ENCODE peak calls at places on chromosomes 6 and 20, in seven cellular contexts. X is substantia nigra; D is GM19239; S is esophagus squamous epithelium; A is testis; Q is NCI-H460; C is stimulated activated naive CD8-positive, alpha-beta T cell treated with anti-CD3 and anti-CD28 coated beads, Interleukin-15, Interleukin-2, amounts not matched to agents 100 U/mL and 50 U/mL, for 24 hours. N is an unnamed sample.

GRCh38 chr6:32501016-32501415 is 29.1 kb downstream of the HLA-DRB5 start:
- DNase-seq in X (no peak), Q (no peak), C (no peak), D (no peak), S (no peak), A (no peak), N (no peak)

GRCh38 chr6:153538491-153538890 is 407.4 kb upstream of the RGS17 start:
- DNase-seq in Q (no peak), S (no peak), C (no peak), X (no peak), A (no peak), D (no peak), N (no peak)

GRCh38 chr6:146026873-146027272 is 2.0 kb upstream of the GRM1 start:
- DNase-seq in D (no peak), C (no peak), A (no peak), X (no peak), Q (no peak), S (no peak), N (no peak)

GRCh38 chr6:30774701-30775100 is 30.4 kb upstream of the IER3 start:
- DNase-seq in A (no peak), D (no peak), S (no peak), X (no peak), Q (no peak), C (no peak), N (no peak)

GRCh38 chr20:62924567-62925419 is 1.5 kb downstream of the DIDO1 start:
- DNase-seq in Q (peak; percentile 46), S (no peak), A (peak; percentile 42), C (no peak), D (no peak), X (no peak), N (peak; percentile 38)

GRCh38 chr6:43129434-43130194 is 41.5 kb upstream of the SRF start:
- DNase-seq in D (no peak), Q (peak; percentile 18), A (peak; percentile 61), C (peak; percentile 14), S (no peak), X (no peak), N (no peak)

GRCh38 chr6:111586554-111586953 is 19.1 kb downstream of the TRAF3IP2 start:
- DNase-seq in C (no peak), A (no peak), Q (no peak), D (no peak), S (no peak), X (no peak), N (no peak)

GRCh38 chr6:8006208-8006607 is 58.0 kb downstream of the BLOC1S5 start:
- DNase-seq in S (no peak), D (peak; percentile 19), C (no peak), X (no peak), Q (peak; percentile 30), A (no peak), N (no peak)

GRCh38 chr6:14366315-14366714 is 248.7 kb downstream of the CD83 start:
- DNase-seq in A (no peak), D (no peak), Q (no peak), C (no peak), S (no peak), X (no peak), N (no peak)

GRCh38 chr20:41697861-41698559 is 79.8 kb upstream of the CHD6 start:
- DNase-seq in A (peak; percentile 21), X (no peak), C (no peak), D (no peak), Q (peak; percentile 46), S (no peak), N (no peak)

GRCh38 chr6:33312361-33313104 is 1.3 kb downstream of the TAPBP start:
- DNase-seq in X (no peak), S (no peak), D (peak; percentile 80), A (peak; percentile 95), Q (no peak), C (peak; percentile 81), N (peak; percentile 87)

GRCh38 chr6:135667694-135668455 is 170.3 kb upstream of the AHI1 start:
- DNase-seq in D (no peak), X (no peak), C (no peak), A (peak; percentile 22), Q (peak; percentile 16), S (no peak), N (no peak)

GRCh38 chr6:119110601-119111548 is 32.4 kb upstream of the FAM184A start:
- DNase-seq in Q (peak; percentile 30), D (peak; percentile 15), S (no peak), X (no peak), A (peak; percentile 53), C (peak; percentile 18), N (no peak)

GRCh38 chr6:113713665-113714064 is 143.5 kb upstream of the MARCKS start:
- DNase-seq in C (no peak), D (no peak), A (no peak), S (no peak), Q (peak; percentile 49), X (no peak), N (no peak)

GRCh38 chr20:33477386-33478234 is 12.3 kb upstream of the CBFA2T2 start:
- DNase-seq in Q (no peak), S (no peak), C (no peak), A (no peak), D (no peak), X (no peak), N (no peak)

GRCh38 chr20:61253640-61254511 is 1.8 kb downstream of the CDH4 start:
- DNase-seq in Q (no peak), C (no peak), A (peak; percentile 17), D (no peak), X (no peak), S (no peak), N (no peak)

GRCh38 chr6:17585766-17586502 is 14.2 kb upstream of the FAM8A1 start:
- DNase-seq in D (no peak), S (no peak), X (no peak), C (no peak), A (no peak), Q (no peak), N (peak; percentile 63)

GRCh38 chr6:36608788-36609563 is 14.8 kb downstream of the SRSF3 start:
- DNase-seq in X (no peak), C (no peak), S (no peak), D (no peak), Q (no peak), A (no peak), N (no peak)

GRCh38 chr20:38725458-38725958 is 1.2 kb downstream of the SLC32A1 start:
- DNase-seq in A (no peak), C (no peak), Q (no peak), D (no peak), S (no peak), X (no peak), N (no peak)

GRCh38 chr6:159170999-159171712 is 2.0 kb downstream of the FNDC1 start:
- DNase-seq in X (no peak), S (no peak), C (no peak), A (no peak), Q (no peak), D (no peak), N (no peak)

GRCh38 chr20:51828762-51829161 is 26.4 kb upstream of the SALL4 start:
- DNase-seq in Q (no peak), A (no peak), D (no peak), X (no peak), S (no peak), C (no peak), N (no peak)

GRCh38 chr6:143068001-143068400 is 7.3 kb downstream of the AIG1 start:
- DNase-seq in Q (no peak), D (no peak), X (no peak), A (no peak), S (no peak), C (no peak), N (no peak)

GRCh38 chr6:133899556-133899955 is 10.6 kb downstream of the TCF21 start:
- DNase-seq in Q (no peak), A (no peak), S (no peak), C (no peak), X (no peak), D (no peak), N (no peak)

GRCh38 chr6:78962458-78962857 is 95.1 kb downstream of the IRAK1BP1 start:
- DNase-seq in C (no peak), D (no peak), Q (no peak), S (no peak), A (no peak), X (no peak), N (no peak)

GRCh38 chr6:159754959-159755914 is 6.6 kb upstream of the ACAT2 start:
- DNase-seq in Q (no peak), D (no peak), X (no peak), C (no peak), A (no peak), S (no peak), N (no peak)

GRCh38 chr6:161152904-161153662 is 120.8 kb downstream of the AGPAT4 start:
- DNase-seq in X (no peak), D (no peak), A (no peak), Q (no peak), C (peak; percentile 14), S (no peak), N (no peak)

GRCh38 chr6:110475255-110475654 is 1.2 kb downstream of the SLC22A16 start:
- DNase-seq in X (no peak), Q (no peak), A (peak; percentile 33), D (no peak), S (no peak), C (no peak), N (peak; percentile 74)

GRCh38 chr20:37836926-37837325 is 66.0 kb upstream of the VSTM2L start:
- DNase-seq in A (no peak), C (no peak), S (no peak), Q (no peak), D (no peak), X (no peak), N (no peak)

GRCh38 chr20:51227744-51228143 is 204.8 kb upstream of the KCNG1 start:
- DNase-seq in S (no peak), D (no peak), C (no peak), A (no peak), X (no peak), Q (no peak), N (no peak)

GRCh38 chr6:143959865-143960264 is 48.2 kb downstream of the PLAGL1 start:
- DNase-seq in X (no peak), S (no peak), A (no peak), C (no peak), Q (no peak), D (no peak), N (no peak)

GRCh38 chr20:62953167-62953838 is 794 bp downstream of the SLC17A9 start:
- DNase-seq in X (no peak), A (no peak), Q (no peak), C (no peak), S (no peak), D (no peak), N (peak; percentile 45)